ENCODE peak calls at places on chromosomes 7 and 10, in eight cellular contexts. A is HepG2, M is endothelial cell of umbilical vein, U is HCT116, Y is K562, Z is H1, K is GM23338, X is GM12878. J is an unnamed sample.

GRCh38 chr7:31811650-31812461 is 124.8 kb downstream of the PPP1R17 start:
- DNase-seq in A (no peak), M (peak; percentile 56), U (no peak), Y (no peak), Z (no peak), K (no peak), X (peak; percentile 58), J (peak; percentile 55)

GRCh38 chr7:99027841-99028240 is 116.1 kb downstream of the SMURF1 start:
- DNase-seq in A (no peak), M (no peak), U (no peak), Y (no peak), Z (no peak), K (no peak), X (no peak), J (no peak)

GRCh38 chr10:117594722-117595121 is 52.2 kb downstream of the EMX2 start:
- DNase-seq in A (no peak), M (no peak), U (no peak), Y (no peak), Z (no peak), K (no peak), X (no peak), J (no peak)

GRCh38 chr7:140403878-140404564 is at the start of gene RAB19:
- DNase-seq in A (no peak), M (no peak), U (peak; percentile 16), Y (no peak), Z (peak; percentile 78), K (peak; percentile 92), X (no peak), J (no peak)

GRCh38 chr7:151616443-151617213 is 96.9 kb upstream of the RHEB start:
- DNase-seq in A (no peak), M (no peak), U (no peak), Y (no peak), Z (no peak), K (no peak), X (no peak), J (no peak)

GRCh38 chr7:65239324-65239706 is 134.3 kb upstream of the ZNF92 start:
- DNase-seq in A (no peak), M (no peak), U (no peak), Y (no peak), Z (no peak), K (no peak), X (no peak), J (no peak)

GRCh38 chr10:14545827-14546226 is 215.1 kb upstream of the FRMD4A start:
- DNase-seq in A (no peak), M (peak; percentile 71), U (no peak), Y (no peak), Z (no peak), K (no peak), X (no peak), J (no peak)

GRCh38 chr7:50717186-50717585 is 65.5 kb downstream of the GRB10 start:
- DNase-seq in A (no peak), M (no peak), U (no peak), Y (no peak), Z (no peak), K (no peak), X (no peak), J (no peak)

GRCh38 chr7:519974-520458 is 370 bp upstream of the PDGFA start:
- DNase-seq in A (no peak), M (peak; percentile 41), U (no peak), Y (peak; percentile 70), Z (peak; percentile 85), K (peak; percentile 87), X (no peak), J (no peak)

GRCh38 chr7:16738014-16738688 is 15.4 kb upstream of the TSPAN13 start:
- DNase-seq in A (no peak), M (no peak), U (no peak), Y (no peak), Z (no peak), K (no peak), X (no peak), J (no peak)

GRCh38 chr7:94039368-94040065 is 35.4 kb upstream of the BET1 start:
- DNase-seq in A (no peak), M (no peak), U (no peak), Y (no peak), Z (no peak), K (no peak), X (no peak), J (no peak)

GRCh38 chr7:26492816-26493215 is 201.2 kb downstream of the SNX10 start:
- DNase-seq in A (no peak), M (peak; percentile 36), U (no peak), Y (no peak), Z (no peak), K (no peak), X (no peak), J (no peak)

GRCh38 chr10:27695704-27696103 is 49.9 kb downstream of the MKX start:
- DNase-seq in A (no peak), M (no peak), U (no peak), Y (no peak), Z (no peak), K (no peak), X (no peak), J (no peak)

GRCh38 chr7:42753917-42754363 is 157.9 kb downstream of the C7orf25 start:
- DNase-seq in A (no peak), M (no peak), U (no peak), Y (no peak), Z (no peak), K (no peak), X (no peak), J (no peak)

GRCh38 chr7:126716321-126716720 is 536.4 kb downstream of the GRM8 start:
- DNase-seq in A (no peak), M (no peak), U (no peak), Y (no peak), Z (no peak), K (no peak), X (no peak), J (no peak)

GRCh38 chr7:28483868-28484267 is 71.5 kb downstream of the CREB5 start:
- DNase-seq in A (no peak), M (no peak), U (no peak), Y (no peak), Z (no peak), K (no peak), X (no peak), J (no peak)

GRCh38 chr7:24882989-24883631 is 96.9 kb downstream of the OSBPL3 start:
- DNase-seq in A (no peak), M (peak; percentile 67), U (no peak), Y (no peak), Z (no peak), K (no peak), X (no peak), J (no peak)

DNA sequence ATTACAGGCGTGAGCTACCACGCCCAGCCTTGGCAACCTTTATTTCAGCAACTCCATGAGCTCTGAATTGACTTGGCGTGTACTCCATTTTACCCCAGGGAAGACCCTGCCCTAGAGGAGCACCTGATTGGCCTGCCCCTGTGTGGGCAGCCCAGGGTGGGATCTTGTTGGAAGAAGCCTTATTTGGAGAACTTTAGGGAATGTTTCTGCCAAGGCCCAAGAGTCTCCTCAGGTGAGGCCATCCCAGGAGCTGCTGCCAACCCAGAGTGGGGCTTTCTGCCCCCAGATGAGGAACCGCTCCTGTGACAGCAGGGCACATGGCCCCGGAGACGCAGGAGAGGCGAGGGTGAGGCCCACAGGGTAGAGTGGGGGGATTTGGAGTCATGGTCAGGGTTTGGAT is 42.0 kb downstream of the VWA2 start:
- DNase-seq in A (no peak), M (no peak), U (no peak), Y (no peak), Z (no peak), K (no peak), X (no peak), J (no peak)
- TF ChIP-seq POLR2AphosphoS5 in A (no peak), M (no peak), U (no peak), Y (no peak), Z (no peak), K (no peak), X (no peak), J (no peak)

GRCh38 chr10:95909591-95909990 is 1.8 kb downstream of the CC2D2B start:
- DNase-seq in A (no peak), M (no peak), U (no peak), Y (no peak), Z (no peak), K (no peak), X (no peak), J (no peak)
- H3K36me3 ChIP-seq in A (no peaks in the 10 kb centered on the region), M (no peaks in the 10 kb centered on the region), U (no peaks in the 10 kb centered on the region), Y (peaks cover 3% of the 10 kb centered on the region), Z (no peaks in the 10 kb centered on the region), K (no peaks in the 10 kb centered on the region), X (no peaks in the 10 kb centered on the region), J (no peaks in the 10 kb centered on the region)

DNA sequence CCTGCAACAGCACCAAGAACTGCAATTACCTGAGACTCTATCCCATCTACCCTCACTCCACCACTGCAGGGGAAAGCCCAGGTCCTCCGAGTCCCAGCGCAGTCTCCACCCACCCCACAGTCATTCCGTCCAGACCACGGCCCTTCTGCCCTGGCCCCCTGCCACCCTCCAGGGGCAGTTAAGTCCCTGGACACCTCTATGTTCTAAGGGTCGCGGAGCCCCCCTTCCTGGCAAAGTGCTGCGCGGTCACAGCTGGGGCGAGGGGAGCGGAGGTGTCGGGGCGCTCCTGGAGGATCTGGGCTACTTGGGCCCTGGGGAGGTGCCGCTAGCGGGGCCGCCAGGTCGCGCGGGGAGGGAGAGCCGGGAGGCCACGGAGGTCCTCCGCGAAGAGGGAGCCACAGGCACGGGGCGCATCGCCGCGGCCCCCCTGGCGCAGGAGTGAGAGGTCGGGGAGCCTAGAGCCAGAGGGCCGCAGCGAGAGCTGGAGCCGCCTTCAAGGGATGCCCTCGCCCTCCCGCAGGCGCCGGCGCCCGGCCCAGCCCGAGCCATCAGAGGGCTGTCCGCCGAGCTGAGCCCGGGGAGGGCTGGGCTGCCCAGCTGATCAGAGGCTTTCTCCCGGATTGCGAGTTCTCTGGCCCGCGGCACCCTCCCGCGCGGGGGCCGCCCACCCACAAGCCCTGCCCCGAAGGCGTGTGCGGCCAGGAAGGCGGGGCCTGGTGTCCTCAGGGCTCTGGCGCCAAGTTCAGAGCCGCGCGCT is 4.2 kb upstream of the ANTXRL start:
- DNase-seq in A (peak; percentile 33), M (peak; percentile 36), U (peak; percentile 27), Y (peak; percentile 68), Z (peak; percentile 83), K (peak; percentile 59), X (no peak), J (no peak)
- TF ChIP-seq EZH2 in A (no peak), M (no peak), U (no peak), Y (no peak), Z (peak; percentile 68), K (no peak), X (no peak), J (no peak)

GRCh38 chr10:77306666-77307065 is 330.9 kb downstream of the KCNMA1 start:
- DNase-seq in A (no peak), M (no peak), U (no peak), Y (no peak), Z (no peak), K (no peak), X (no peak), J (no peak)

GRCh38 chr10:77309103-77310013 is 328.2 kb downstream of the KCNMA1 start:
- DNase-seq in A (no peak), M (no peak), U (no peak), Y (no peak), Z (no peak), K (no peak), X (no peak), J (no peak)

GRCh38 chr10:77310288-77310687 is 327.3 kb downstream of the KCNMA1 start:
- DNase-seq in A (no peak), M (no peak), U (no peak), Y (no peak), Z (no peak), K (no peak), X (no peak), J (no peak)

GRCh38 chr10:77305650-77306632 is 331.7 kb downstream of the KCNMA1 start:
- DNase-seq in A (no peak), M (no peak), U (no peak), Y (no peak), Z (no peak), K (no peak), X (no peak), J (no peak)

GRCh38 chr10:77308084-77308732 is 329.4 kb downstream of the KCNMA1 start:
- DNase-seq in A (no peak), M (no peak), U (no peak), Y (no peak), Z (no peak), K (no peak), X (no peak), J (no peak)
- TF ChIP-seq POLR2AphosphoS5 in A (no peak), M (no peak), U (no peak), Y (no peak), Z (no peak), K (no peak), X (no peak), J (no peak)

J was measured in SK-N-MC.